ENCODE peak calls at places on chromosomes 11 and 22, in four cellular contexts. Y is aorta, C is IMR-90, E is Peyer's patch. Z is an unnamed sample.

GRCh38 chr11:48669146-48669545 is 180.6 kb downstream of the OR4A47 start:
- DNase-seq in Y (no peak), C (no peak), E (no peak), Z (no peak)

GRCh38 chr11:130634981-130635473 is 186.6 kb downstream of the ADAMTS15 start:
- DNase-seq in Y (no peak), C (peak; percentile 81), E (no peak), Z (no peak)

GRCh38 chr11:68436985-68437926 is 23.3 kb upstream of the PPP6R3 start:
- DNase-seq in Y (no peak), C (peak; percentile 72), E (no peak), Z (peak; percentile 61)

GRCh38 chr11:88666364-88666763 is 328.8 kb upstream of the CTSC start:
- DNase-seq in Y (no peak), C (no peak), E (no peak), Z (no peak)

GRCh38 chr11:59188954-59189353 is 17.0 kb downstream of the DTX4 start:
- DNase-seq in Y (no peak), C (no peak), E (no peak), Z (no peak)

GRCh38 chr22:40665312-40665711 is 14.0 kb upstream of the MCHR1 start:
- DNase-seq in Y (peak; percentile 91), C (peak; percentile 85), E (no peak), Z (peak; percentile 75)

GRCh38 chr22:40183029-40183581 is 5.4 kb downstream of the TNRC6B start:
- DNase-seq in Y (no peak), C (peak; percentile 87), E (no peak), Z (no peak)

GRCh38 chr11:66417000-66417399 is 3.8 kb upstream of the NPAS4 start:
- DNase-seq in Y (no peak), C (no peak), E (no peak), Z (no peak)

GRCh38 chr11:69483696-69484426 is 2.4 kb downstream of the LINC01488 start:
- DNase-seq in Y (peak; percentile 68), C (no peak), E (no peak), Z (peak; percentile 9)

GRCh38 chr22:49208768-49209252 is 618.9 kb downstream of the BRD1 start:
- DNase-seq in Y (peak; percentile 33), C (no peak), E (no peak), Z (peak; percentile 1)

GRCh38 chr11:30583505-30584280 is 2.5 kb downstream of the MPPED2 start:
- DNase-seq in Y (peak; percentile 82), C (no peak), E (no peak), Z (peak; percentile 20)

GRCh38 chr22:36356708-36357694 is 30.8 kb downstream of the MYH9 start:
- DNase-seq in Y (no peak), C (peak; percentile 62), E (no peak), Z (no peak)

GRCh38 chr11:45470151-45471001 is 184.2 kb upstream of the SYT13 start:
- DNase-seq in Y (no peak), C (no peak), E (no peak), Z (peak; percentile 27)

GRCh38 chr22:29257751-29258181 is 10.0 kb downstream of the RHBDD3 start:
- DNase-seq in Y (no peak), C (no peak), E (peak; percentile 9), Z (no peak)

GRCh38 chr11:46564459-46564858 is 29.4 kb downstream of the AMBRA1 start:
- DNase-seq in Y (no peak), C (peak; percentile 64), E (no peak), Z (no peak)

GRCh38 chr11:27770576-27770975 is 70.3 kb upstream of the BDNF start:
- DNase-seq in Y (no peak), C (no peak), E (no peak), Z (no peak)

GRCh38 chr22:38383417-38383816 is 66.2 kb upstream of the CSNK1E start:
- DNase-seq in Y (no peak), C (no peak), E (no peak), Z (no peak)

GRCh38 chr22:49788492-49788891 is 39.2 kb downstream of the BRD1 start:
- DNase-seq in Y (no peak), C (no peak), E (no peak), Z (peak; percentile 79)

GRCh38 chr22:19974233-19974861 is 32.7 kb upstream of the TXNRD2 start:
- DNase-seq in Y (no peak), C (peak; percentile 51), E (no peak), Z (no peak)

GRCh38 chr22:40237788-40238424 is 60.2 kb downstream of the TNRC6B start:
- DNase-seq in Y (no peak), C (no peak), E (no peak), Z (no peak)

GRCh38 chr22:32527756-32528155 is 53.1 kb downstream of the FBXO7 start:
- DNase-seq in Y (no peak), C (no peak), E (no peak), Z (no peak)

GRCh38 chr22:43446881-43447280 is 35.1 kb downstream of the MPPED1 start:
- DNase-seq in Y (no peak), C (no peak), E (no peak), Z (no peak)

GRCh38 chr22:50727678-50728522 is 10.1 kb upstream of the ACR start:
- DNase-seq in Y (peak; percentile 52), C (no peak), E (no peak), Z (peak; percentile 9)

GRCh38 chr11:749731-750130 is 2.5 kb downstream of the TALDO1 start:
- DNase-seq in Y (no peak), C (no peak), E (no peak), Z (no peak)

GRCh38 chr11:83088965-83089364 is 17.3 kb upstream of the RAB30 start:
- DNase-seq in Y (no peak), C (no peak), E (no peak), Z (no peak)

GRCh38 chr22:24465566-24465965 is 29.6 kb upstream of the UPB1 start:
- DNase-seq in Y (no peak), C (peak; percentile 94), E (no peak), Z (no peak)

GRCh38 chr22:33247758-33248157 is 189.6 kb upstream of the SYN3 start:
- DNase-seq in Y (no peak), C (no peak), E (no peak), Z (no peak)

GRCh38 chr22:19525116-19525660 is 978 bp upstream of the CLDN5 start:
- DNase-seq in Y (peak; percentile 68), C (no peak), E (no peak), Z (peak; percentile 33)

GRCh38 chr11:78711732-78712131 is 137.1 kb upstream of the NARS2 start:
- DNase-seq in Y (no peak), C (no peak), E (no peak), Z (no peak)

GRCh38 chr11:29629281-29629680 is 387.5 kb downstream of the KCNA4 start:
- DNase-seq in Y (no peak), C (no peak), E (no peak), Z (no peak)

DNA sequence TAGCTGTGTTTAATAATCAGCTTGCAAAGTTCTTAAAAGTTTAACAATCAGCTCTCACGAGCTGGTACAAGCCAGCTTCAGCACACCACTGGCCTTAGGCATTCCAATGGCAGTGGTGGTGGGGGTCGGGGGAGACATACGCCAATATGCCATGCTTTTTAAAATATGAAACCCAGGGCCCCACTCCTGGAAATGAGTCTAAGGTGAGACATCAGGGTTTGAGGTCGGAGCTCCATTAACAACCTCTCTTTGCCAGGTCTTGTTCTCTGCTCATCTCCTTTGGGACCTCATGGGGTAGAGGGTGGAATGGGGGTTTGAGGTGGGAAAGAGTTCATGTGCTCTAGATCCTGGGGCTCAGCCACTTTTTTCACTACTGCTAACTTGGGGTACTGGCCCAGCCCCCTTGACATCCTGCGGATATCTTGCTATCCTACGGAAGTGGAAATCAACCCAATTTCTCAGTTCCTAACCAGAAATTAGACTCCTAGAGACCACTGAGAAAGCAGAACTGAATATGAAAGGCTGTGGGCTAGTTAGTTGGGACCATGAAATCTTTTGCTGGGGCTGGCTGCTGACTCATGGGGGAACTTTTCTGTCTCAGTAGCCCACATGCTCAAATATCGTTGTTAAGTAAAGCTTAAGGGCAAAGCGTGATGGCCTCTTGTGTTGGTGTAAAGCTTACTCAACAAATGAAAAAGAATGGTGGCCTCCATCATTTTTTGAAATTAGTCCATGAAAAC is 90.1 kb downstream of the PDHX start:
- DNase-seq in Y (no peak), C (peak; percentile 37), E (no peak), Z (no peak)
- H3K4me1 ChIP-seq in Y (peaks cover 2% of the 10 kb centered on the region), C (peaks cover 14% of the 10 kb centered on the region), E (no peaks in the 10 kb centered on the region), Z (peaks cover 7% of the 10 kb centered on the region)

GRCh38 chr11:60594998-60595637 is 79.9 kb downstream of the MS4A13 start:
- DNase-seq in Y (no peak), C (no peak), E (no peak), Z (no peak)

GRCh38 chr11:60589611-60590010 is 74.4 kb downstream of the MS4A13 start:
- DNase-seq in Y (no peak), C (no peak), E (no peak), Z (no peak)
- H3K27ac ChIP-seq in Y (no peak overlapping the region), C (no peak overlapping the region), E (no peak overlapping the region), Z (no peak overlapping the region)

DNA sequence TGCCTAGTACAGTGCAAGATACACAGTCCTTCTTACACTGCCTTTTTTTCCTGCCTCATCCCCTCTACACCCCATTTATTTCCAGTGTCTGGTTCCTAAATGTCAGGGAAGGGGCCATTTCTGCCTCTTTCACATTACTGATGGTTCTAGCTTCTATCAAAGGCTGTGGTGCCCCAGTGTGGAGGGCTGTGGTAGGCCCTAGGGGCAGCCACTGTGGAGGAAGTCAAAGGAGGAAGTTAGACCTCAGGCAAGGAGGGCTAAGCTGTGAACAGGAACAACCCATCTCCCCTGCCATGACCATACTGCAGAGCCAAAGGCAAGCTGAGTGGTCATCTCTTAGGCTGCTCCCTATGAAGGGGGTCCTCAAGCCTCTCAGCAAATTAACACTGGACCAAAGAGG is 81.9 kb upstream of the CRTAM start:
- DNase-seq in Y (no peak), C (no peak), E (peak; percentile 78), Z (peak; percentile 33)
- H3K27me3 ChIP-seq in Y (no peaks in the 10 kb centered on the region), C (no peaks in the 10 kb centered on the region), E (no peaks in the 10 kb centered on the region), Z (peaks cover 5% of the 10 kb centered on the region)

DNA sequence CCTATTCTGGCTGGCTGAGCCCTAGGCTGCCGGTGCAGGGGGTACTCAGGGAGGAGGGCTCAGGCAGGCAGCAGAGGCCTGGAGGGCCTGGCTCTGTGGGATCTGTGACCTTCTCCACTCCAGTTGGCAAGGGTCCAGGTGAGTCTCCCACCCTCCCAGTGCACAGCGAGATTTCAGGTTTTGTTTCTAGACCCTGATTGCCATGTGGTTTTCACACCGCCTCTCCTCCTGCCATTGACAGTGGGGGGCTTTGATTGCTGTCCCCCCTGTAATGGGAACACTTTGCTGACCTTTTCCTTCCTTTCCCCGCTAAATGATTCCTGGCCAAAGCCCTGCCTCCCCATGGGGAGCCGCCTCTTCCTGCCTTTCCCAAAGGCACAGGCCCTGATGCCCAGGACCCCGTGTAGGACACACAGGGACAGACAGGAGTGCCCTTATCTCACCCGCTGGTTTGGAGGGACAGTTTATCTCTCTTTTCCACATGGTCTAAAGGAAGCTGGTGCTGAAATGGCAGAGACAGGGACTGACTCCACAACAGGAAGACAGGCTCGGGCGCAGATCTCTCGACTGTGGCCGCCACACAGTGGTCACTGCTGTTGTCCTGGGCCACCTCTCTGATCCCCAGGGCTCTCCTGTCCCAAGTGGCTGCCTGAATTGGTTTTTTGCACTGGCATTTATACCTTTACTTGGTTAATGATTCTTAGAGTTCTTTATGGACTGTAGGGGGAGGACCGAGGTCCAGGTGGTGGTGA is 43.4 kb downstream of the BCR start:
- DNase-seq in Y (peak; percentile 48), C (no peak), E (no peak), Z (no peak)
- H3K4me1 ChIP-seq in Y (no peaks in the 10 kb centered on the region), C (peaks cover 29% of the 10 kb centered on the region), E (peaks cover 4% of the 10 kb centered on the region), Z (peaks cover 91% of the 10 kb centered on the region)

Z was measured in left ventricle myocardium inferior.